ENCODE peak calls at places on chromosome X, in four cellular contexts. J is tibial nerve, W is right lobe of liver, E is esophagus squamous epithelium. T is an unnamed sample.

GRCh38 chrX:41634284-41634683 is 54.5 kb upstream of the GPR34 start:
- DNase-seq in E (no peak), W (no peak), J (no peak), T (no peak)

GRCh38 chrX:100680756-100681155 is 36.8 kb downstream of the SRPX2 start:
- DNase-seq in J (no peak), E (no peak), W (no peak), T (no peak)

GRCh38 chrX:320126-320783 is 1.7 kb upstream of the GTPBP6 start:
- DNase-seq in J (no peak), E (no peak), W (no peak), T (peak; percentile 25)

GRCh38 chrX:8879750-8880149 is 78.6 kb upstream of the FAM9A start:
- DNase-seq in W (no peak), E (no peak), J (no peak), T (no peak)

GRCh38 chrX:147901476-147902126 is 10.1 kb upstream of the FMR1 start:
- DNase-seq in J (no peak), W (no peak), E (no peak), T (no peak)

GRCh38 chrX:6024204-6024603 is 204.5 kb downstream of the NLGN4X start:
- DNase-seq in W (no peak), E (no peak), J (no peak), T (no peak)

GRCh38 chrX:81308086-81308852 is 106.4 kb downstream of the SH3BGRL start:
- DNase-seq in J (no peak), W (no peak), E (no peak), T (no peak)

GRCh38 chrX:89021964-89022363 is 274.9 kb downstream of the CPXCR1 start:
- DNase-seq in J (no peak), E (no peak), W (no peak), T (no peak)

GRCh38 chrX:134184936-134185335 is 52.0 kb upstream of the CCDC160 start:
- DNase-seq in J (no peak), W (no peak), E (no peak), T (no peak)

GRCh38 chrX:52577464-52578173 is 60.8 kb upstream of the XAGE1B start:
- DNase-seq in W (no peak), E (no peak), J (no peak), T (no peak)

GRCh38 chrX:47804315-47804714 is 32.4 kb upstream of the ZNF81 start:
- DNase-seq in W (no peak), J (no peak), E (no peak), T (no peak)

GRCh38 chrX:105700316-105700715 is 122.0 kb upstream of the NRK start:
- DNase-seq in J (no peak), W (no peak), E (no peak), T (no peak)

GRCh38 chrX:87582453-87582852 is 64.9 kb downstream of the KLHL4 start:
- DNase-seq in W (no peak), J (no peak), E (no peak), T (no peak)

GRCh38 chrX:30865020-30865419 is 24.0 kb downstream of the TAB3 start:
- DNase-seq in E (no peak), W (no peak), J (no peak), T (no peak)

GRCh38 chrX:46404774-46405173 is 140.4 kb downstream of the ZNF674 start:
- DNase-seq in E (no peak), J (no peak), W (no peak), T (no peak)

GRCh38 chrX:102514536-102514935 is 2.0 kb downstream of the TMSB15A start:
- DNase-seq in W (no peak), E (no peak), J (no peak), T (no peak)

GRCh38 chrX:143304518-143304917 is 212.8 kb downstream of the SPANXN3 start:
- DNase-seq in J (no peak), E (no peak), W (no peak), T (no peak)

GRCh38 chrX:85026170-85026569 is 22.5 kb downstream of the APOOL start:
- DNase-seq in J (no peak), W (no peak), E (no peak), T (no peak)

GRCh38 chrX:154761977-154762528 is 611 bp upstream of the DKC1 start:
- DNase-seq in W (peak; percentile 45), E (no peak), J (no peak), T (no peak)

DNA sequence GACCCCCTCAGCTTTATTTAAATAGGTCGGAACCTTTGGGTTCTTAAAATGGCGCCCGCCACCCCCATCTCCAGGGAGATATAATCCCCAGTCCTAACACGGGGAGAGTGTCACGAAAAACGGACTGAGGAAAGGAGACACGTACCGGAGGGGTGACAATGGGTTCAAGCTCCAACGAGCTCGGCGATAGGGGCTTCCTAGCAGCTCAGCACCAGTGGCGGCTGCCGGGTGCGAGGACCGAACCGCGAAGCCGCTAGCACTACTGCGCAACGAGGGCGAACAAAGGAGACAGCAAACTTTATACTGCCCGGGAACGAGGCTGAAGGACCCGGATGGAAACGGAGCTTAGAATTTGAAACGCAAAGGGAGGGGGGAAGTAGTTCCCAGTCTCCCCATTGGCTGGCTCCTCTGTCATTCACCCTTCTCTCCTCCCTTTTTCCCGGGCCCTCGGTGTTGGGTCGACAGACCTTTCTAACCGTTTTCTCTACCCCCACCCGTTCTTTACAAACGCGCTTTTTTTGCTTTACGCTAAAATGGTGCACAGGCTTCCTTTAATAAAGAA is at the start of gene RBMX:
- DNase-seq in J (peak; percentile 81), E (peak; percentile 64), W (peak; percentile 88), T (peak; percentile 90)
- TF ChIP-seq POLR2A in J (peak; percentile 87), E (peak; percentile 96), W (peak; percentile 94), T (peak; percentile 95)

GRCh38 chrX:54044877-54045328 is 630 bp upstream of the PHF8 start:
- DNase-seq in J (no peak), W (no peak), E (no peak), T (no peak)

GRCh38 chrX:54043696-54044125 is 562 bp downstream of the PHF8 start:
- DNase-seq in W (no peak), J (no peak), E (no peak), T (peak; percentile 11)

GRCh38 chrX:54045563-54046228 is 1.4 kb upstream of the PHF8 start:
- DNase-seq in J (no peak), E (no peak), W (no peak), T (no peak)

GRCh38 chrX:54043084-54043483 is 1.2 kb downstream of the PHF8 start:
- DNase-seq in W (no peak), J (no peak), E (no peak), T (no peak)

GRCh38 chrX:54044126-54044876 is at the start of gene PHF8:
- DNase-seq in J (peak; percentile 89), W (peak; percentile 94), E (peak; percentile 69), T (peak; percentile 94)
- H3K27me3 ChIP-seq in J (no peaks in the 10 kb centered on the region), W (no peaks in the 10 kb centered on the region), E (no peaks in the 10 kb centered on the region), T (no peaks in the 10 kb centered on the region)

GRCh38 chrX:56232221-56233082 is at the start of gene KLF8:
- DNase-seq in E (no peak), W (peak; percentile 24), J (peak; percentile 39), T (peak; percentile 58)

GRCh38 chrX:56231706-56232105 is 450 bp upstream of the KLF8 start:
- DNase-seq in J (no peak), E (no peak), W (no peak), T (no peak)

GRCh38 chrX:56228914-56229313 is 3.2 kb upstream of the KLF8 start:
- DNase-seq in J (no peak), E (no peak), W (no peak), T (no peak)

GRCh38 chrX:56233100-56233499 is 944 bp downstream of the KLF8 start:
- DNase-seq in W (no peak), J (no peak), E (no peak), T (peak; percentile 17)

DNA sequence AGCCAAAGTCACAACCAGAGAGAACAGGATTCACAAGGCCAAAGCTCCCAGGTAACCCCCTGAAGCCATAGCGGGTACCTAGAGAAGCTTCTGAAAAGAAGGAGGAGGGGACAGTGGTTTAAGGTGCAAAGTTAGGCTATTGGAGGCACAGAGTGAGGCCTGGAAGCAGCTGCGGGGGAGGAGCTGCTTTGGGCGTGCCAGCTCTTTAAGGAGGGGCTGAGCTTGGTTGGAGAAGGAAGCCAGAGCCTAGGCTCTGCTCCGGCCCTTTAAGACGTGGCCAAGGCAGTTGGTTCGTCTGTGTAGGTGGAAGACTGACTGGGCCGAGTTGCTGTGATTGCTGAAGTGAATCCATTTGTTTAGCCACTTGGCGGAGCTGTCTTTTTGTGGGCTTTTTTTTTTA is 1.5 kb downstream of the KLF8 start:
- DNase-seq in E (no peak), W (peak; percentile 21), J (peak; percentile 24), T (peak; percentile 66)
- TF ChIP-seq POLR2A in E (no peak), W (no peak), J (no peak), T (peak; percentile 34)

DNA sequence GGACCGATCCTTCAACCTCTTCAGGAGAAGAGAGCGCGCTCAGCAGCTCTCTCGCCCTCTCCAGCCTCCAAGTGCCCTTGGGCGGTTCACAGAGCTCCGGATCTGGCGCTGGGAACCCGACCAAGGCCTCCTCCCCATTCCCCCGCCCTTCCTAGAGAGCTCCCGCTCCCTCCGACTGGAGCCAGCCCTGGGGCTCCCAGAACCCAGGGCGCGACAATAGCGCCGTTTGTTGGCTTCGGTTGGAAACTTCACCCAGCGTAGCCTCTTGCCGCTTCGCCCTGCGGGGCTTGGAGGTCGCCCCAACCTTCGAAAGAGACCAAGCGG is 3.1 kb upstream of the SOX3 start:
- DNase-seq in J (no peak), E (no peak), W (no peak), T (no peak)
- H3K27me3 ChIP-seq in J (peaks cover 90% of the 10 kb centered on the region), E (peaks cover 99% of the 10 kb centered on the region), W (no peaks in the 10 kb centered on the region), T (peaks cover 59% of the 10 kb centered on the region)

DNA sequence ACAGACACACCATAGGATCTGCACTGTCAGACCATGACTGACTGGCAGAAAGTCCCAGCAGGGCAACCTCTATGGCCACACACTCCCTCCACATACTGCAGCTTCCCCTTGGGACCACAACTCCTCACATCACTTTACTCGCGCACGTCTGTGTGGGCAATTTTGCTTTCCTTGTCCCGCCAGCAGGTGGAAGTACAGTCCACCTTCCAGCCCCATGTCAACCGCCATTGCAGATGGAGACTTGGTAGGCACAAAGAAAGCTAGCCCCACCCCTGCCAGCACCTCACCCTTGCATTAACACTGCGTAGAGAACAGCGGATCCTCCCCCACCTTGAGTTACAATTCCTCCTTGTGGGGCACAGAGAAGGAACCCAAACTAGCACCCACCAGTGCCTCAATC is 74.4 kb upstream of the NAP1L2 start:
- DNase-seq in J (no peak), W (no peak), E (no peak), T (no peak)
- TF ChIP-seq POLR2A in J (no peak), W (no peak), E (no peak), T (no peak)

GRCh38 chrX:153164733-153165132 is 14.4 kb upstream of the MAGEA1 start:
- DNase-seq in E (no peak), J (no peak), W (no peak), T (no peak)
- H3K27me3 ChIP-seq in E (no peaks in the 10 kb centered on the region), J (no peaks in the 10 kb centered on the region), W (no peaks in the 10 kb centered on the region), T (no peaks in the 10 kb centered on the region)